ENCODE peak calls at places on chromosome 6, in five cellular contexts. G is cardiac fibroblast, D is lower lobe of right lung, B is left ventricle myocardium inferior, F is brain microvascular endothelial cell. I is an unnamed sample.

GRCh38 chr6:104625536-104625935 is 234.2 kb downstream of the HACE1 start:
- DNase-seq in G (peak; percentile 95), D (no peak), B (no peak), F (peak; percentile 91), I (peak; percentile 60)

GRCh38 chr6:43856005-43856765 is 86.2 kb downstream of the VEGFA start:
- DNase-seq in G (peak; percentile 35), D (peak; percentile 68), B (no peak), F (peak; percentile 26), I (no peak)

GRCh38 chr6:82385961-82386360 is 22.3 kb downstream of the TPBG start:
- DNase-seq in G (no peak), D (no peak), B (no peak), F (no peak), I (no peak)

GRCh38 chr6:111653961-111654360 is 48.3 kb upstream of the TRAF3IP2 start:
- DNase-seq in G (no peak), D (no peak), B (no peak), F (no peak), I (no peak)

GRCh38 chr6:170294813-170295518 is 4.1 kb upstream of the DLL1 start:
- DNase-seq in G (no peak), D (no peak), B (no peak), F (no peak), I (no peak)

GRCh38 chr6:106693343-106693742 is 64.0 kb downstream of the QRSL1 start:
- DNase-seq in G (no peak), D (no peak), B (no peak), F (no peak), I (no peak)

GRCh38 chr6:63660737-63661136 is 25.1 kb downstream of the PHF3 start:
- DNase-seq in G (no peak), D (no peak), B (no peak), F (no peak), I (no peak)

GRCh38 chr6:145872669-145873068 is 58.1 kb upstream of the FBXO30 start:
- DNase-seq in G (no peak), D (no peak), B (no peak), F (no peak), I (no peak)

GRCh38 chr6:72553531-72554202 is 68.2 kb upstream of the KCNQ5 start:
- DNase-seq in G (peak; percentile 95), D (no peak), B (no peak), F (peak; percentile 87), I (peak; percentile 94)

GRCh38 chr6:167045828-167046580 is 46.8 kb downstream of the CEP43 start:
- DNase-seq in G (no peak), D (no peak), B (no peak), F (no peak), I (no peak)
- TF ChIP-seq CTCF in G (no peak), D (no peak), B (peak; percentile 10), F (peak; percentile 28), I (no peak)

GRCh38 chr6:128494440-128494839 is 26.0 kb downstream of the PTPRK start:
- DNase-seq in G (peak; percentile 61), D (no peak), B (no peak), F (no peak), I (no peak)
- TF ChIP-seq CTCF in G (no peak), D (no peak), B (no peak), F (no peak), I (no peak)

GRCh38 chr6:97726378-97726777 is 443.4 kb upstream of the MMS22L start:
- DNase-seq in G (no peak), D (no peak), B (no peak), F (no peak), I (peak; percentile 8)
- TF ChIP-seq CTCF in G (no peak), D (no peak), B (no peak), F (peak; percentile 43), I (no peak)

DNA sequence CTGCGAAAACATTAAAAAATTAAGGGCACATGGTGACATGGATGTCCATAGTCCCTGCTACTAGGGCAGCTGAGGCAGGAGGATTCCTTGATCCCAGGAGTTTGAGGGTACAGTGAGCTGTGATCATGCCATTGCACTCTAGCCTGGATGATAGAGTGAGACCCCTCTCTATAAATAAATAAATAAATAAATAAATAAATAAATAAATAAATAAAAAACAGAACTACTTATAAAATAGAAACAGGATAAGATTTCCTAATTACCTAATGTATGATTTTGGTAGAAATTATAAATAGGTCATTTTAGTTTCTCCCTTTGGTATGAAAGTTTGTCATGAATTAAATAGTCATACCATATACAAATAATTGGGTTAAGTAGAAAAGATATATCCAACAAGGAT is 916.2 kb downstream of the GRIK2 start:
- DNase-seq in G (no peak), D (no peak), B (no peak), F (no peak), I (no peak)
- TF ChIP-seq CTCF in G (no peak), D (no peak), B (no peak), F (no peak), I (no peak)

GRCh38 chr6:54515713-54516112 is 207.5 kb downstream of the TINAG start:
- DNase-seq in G (peak; percentile 20), D (no peak), B (no peak), F (no peak), I (no peak)
- TF ChIP-seq CTCF in G (no peak), D (no peak), B (no peak), F (no peak), I (no peak)

DNA sequence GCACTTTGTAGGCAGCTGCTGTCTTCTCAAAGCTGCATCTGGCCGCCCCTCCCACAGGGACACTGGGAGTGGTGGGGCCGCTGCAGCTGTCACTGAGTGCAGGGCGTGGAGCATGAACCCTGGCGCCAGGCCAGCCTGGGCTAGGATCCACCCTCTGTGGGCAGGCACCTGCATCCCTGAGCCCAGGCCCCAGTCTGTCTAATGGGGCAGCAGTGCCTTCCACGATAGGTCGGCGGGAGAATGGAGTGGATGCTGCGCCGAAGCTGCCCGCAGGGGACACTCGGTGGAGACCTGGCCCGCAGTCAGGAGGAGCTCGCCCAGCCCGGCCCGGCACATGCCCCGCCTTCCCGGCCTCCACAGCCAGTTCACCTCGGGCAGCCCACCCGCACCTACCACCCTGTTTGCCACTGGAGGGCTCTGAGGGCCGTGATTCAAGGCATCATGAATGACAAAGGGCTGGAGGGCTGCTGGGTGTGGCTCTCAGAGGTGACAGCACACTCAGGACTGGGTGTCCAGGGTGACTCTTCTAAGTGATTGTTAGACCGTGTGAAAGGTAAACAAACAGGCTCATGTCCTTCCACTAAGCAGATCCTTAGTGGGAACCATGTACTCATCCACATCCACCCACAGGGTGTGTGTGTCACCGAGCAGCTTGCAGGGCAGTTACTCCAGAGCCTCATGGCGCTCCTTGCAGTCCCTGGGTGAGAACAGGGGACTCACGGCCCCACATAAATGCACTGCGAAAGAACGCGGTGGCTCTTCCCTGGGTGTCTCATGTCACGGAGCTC is 133.9 kb downstream of the AGPAT4 start:
- DNase-seq in G (peak; percentile 16), D (no peak), B (peak; percentile 41), F (no peak), I (no peak)
- TF ChIP-seq CTCF in G (no peak), D (no peak), B (no peak), F (no peak), I (no peak)

GRCh38 chr6:6366778-6367177 is 46.3 kb upstream of the F13A1 start:
- DNase-seq in G (no peak), D (no peak), B (no peak), F (no peak), I (no peak)
- TF ChIP-seq CTCF in G (no peak), D (no peak), B (no peak), F (no peak), I (no peak)